ENCODE peak calls at places on chromosomes 6 and 20, in four cellular contexts. I, B, H and S are unnamed samples.

GRCh38 chr6:121963826-121964225 is 435.6 kb upstream of the HSF2 start:
- DNase-seq in H (no peak), I (no peak), B (no peak), S (no peak)

GRCh38 chr20:58743076-58743566 is 50.5 kb downstream of the NPEPL1 start:
- DNase-seq in H (no peak), B (no peak), I (no peak), S (no peak)

GRCh38 chr6:45718901-45719300 is 296.8 kb downstream of the CLIC5 start:
- DNase-seq in H (no peak), B (no peak), I (no peak), S (no peak)

GRCh38 chr6:95410168-95410567 is 167.2 kb upstream of the MANEA start:
- DNase-seq in B (no peak), I (no peak), H (no peak), S (no peak)

GRCh38 chr6:166822609-166823008 is 133.7 kb downstream of the RNASET2 start:
- DNase-seq in B (no peak), I (no peak), H (no peak), S (no peak)

GRCh38 chr6:53302678-53303360 is 45.9 kb downstream of the ELOVL5 start:
- DNase-seq in I (peak), H (peak), B (no peak), S (no peak)

GRCh38 chr6:89564752-89565427 is 73.7 kb downstream of the LYRM2 start:
- DNase-seq in I (peak), H (no peak), B (no peak), S (no peak)

GRCh38 chr6:2197177-2197671 is 48.2 kb downstream of the GMDS start:
- DNase-seq in B (no peak), H (no peak), I (no peak), S (no peak)

GRCh38 chr6:106520711-106521367 is 108.5 kb downstream of the RTN4IP1 start:
- DNase-seq in B (no peak), H (no peak), I (no peak), S (no peak)

GRCh38 chr6:43395822-43396221 is 26.4 kb upstream of the ZNF318 start:
- DNase-seq in H (no peak), I (no peak), B (no peak), S (no peak)

GRCh38 chr20:57122481-57123138 is 143.8 kb downstream of the BMP7 start:
- DNase-seq in H (no peak), I (no peak), B (no peak), S (no peak)

GRCh38 chr6:52126231-52126630 is 38.8 kb upstream of the PKHD1 start:
- DNase-seq in B (no peak), H (no peak), I (no peak), S (no peak)

GRCh38 chr6:42279144-42279781 is 61.6 kb upstream of the MRPS10 start:
- DNase-seq in B (no peak), I (no peak), H (no peak), S (no peak)

GRCh38 chr6:63589955-63590411 is 17.7 kb downstream of the LOC128125822 start:
- DNase-seq in B (no peak), H (no peak), I (no peak), S (no peak)

GRCh38 chr6:72552938-72553337 is 68.9 kb upstream of the KCNQ5 start:
- DNase-seq in H (no peak), I (no peak), B (no peak), S (no peak)

DNA sequence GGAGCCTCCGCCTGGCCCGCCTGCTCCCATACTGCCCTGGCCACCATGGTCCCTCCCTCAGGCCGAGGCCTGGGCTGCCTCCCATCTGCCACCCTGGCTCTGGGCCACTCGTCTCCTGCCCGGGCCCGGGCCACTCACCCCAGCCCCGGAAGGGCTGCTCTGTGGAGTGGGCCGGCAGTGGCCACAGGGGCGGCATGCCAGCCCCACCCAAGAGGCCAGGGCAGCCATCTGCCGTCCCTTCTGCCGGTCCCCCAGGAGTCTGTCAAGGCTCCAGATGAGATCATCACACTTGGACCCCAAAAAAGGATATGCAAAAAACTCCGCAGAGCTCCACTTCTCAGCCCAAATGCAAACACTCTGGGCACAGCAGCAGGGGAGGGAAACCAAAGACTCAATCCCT is 23.8 kb upstream of the TLDC2 start:
- DNase-seq in I (no peak), B (no peak), H (no peak), S (no peak)
- H3K4me3 ChIP-seq in I (no peak), B (no peak), H (no peak), S (no peak)

GRCh38 chr6:81999270-81999669 is 246.8 kb upstream of the TENT5A start:
- DNase-seq in H (no peak), B (no peak), I (no peak), S (no peak)

GRCh38 chr6:81996414-81996813 is 243.9 kb upstream of the TENT5A start:
- DNase-seq in I (no peak), B (no peak), H (no peak), S (peak)

GRCh38 chr6:81995548-81996289 is 243.2 kb upstream of the TENT5A start:
- DNase-seq in B (no peak), H (no peak), I (no peak), S (no peak)

GRCh38 chr6:81998432-81998831 is 246.0 kb upstream of the TENT5A start:
- DNase-seq in I (no peak), B (no peak), H (no peak), S (peak)

DNA sequence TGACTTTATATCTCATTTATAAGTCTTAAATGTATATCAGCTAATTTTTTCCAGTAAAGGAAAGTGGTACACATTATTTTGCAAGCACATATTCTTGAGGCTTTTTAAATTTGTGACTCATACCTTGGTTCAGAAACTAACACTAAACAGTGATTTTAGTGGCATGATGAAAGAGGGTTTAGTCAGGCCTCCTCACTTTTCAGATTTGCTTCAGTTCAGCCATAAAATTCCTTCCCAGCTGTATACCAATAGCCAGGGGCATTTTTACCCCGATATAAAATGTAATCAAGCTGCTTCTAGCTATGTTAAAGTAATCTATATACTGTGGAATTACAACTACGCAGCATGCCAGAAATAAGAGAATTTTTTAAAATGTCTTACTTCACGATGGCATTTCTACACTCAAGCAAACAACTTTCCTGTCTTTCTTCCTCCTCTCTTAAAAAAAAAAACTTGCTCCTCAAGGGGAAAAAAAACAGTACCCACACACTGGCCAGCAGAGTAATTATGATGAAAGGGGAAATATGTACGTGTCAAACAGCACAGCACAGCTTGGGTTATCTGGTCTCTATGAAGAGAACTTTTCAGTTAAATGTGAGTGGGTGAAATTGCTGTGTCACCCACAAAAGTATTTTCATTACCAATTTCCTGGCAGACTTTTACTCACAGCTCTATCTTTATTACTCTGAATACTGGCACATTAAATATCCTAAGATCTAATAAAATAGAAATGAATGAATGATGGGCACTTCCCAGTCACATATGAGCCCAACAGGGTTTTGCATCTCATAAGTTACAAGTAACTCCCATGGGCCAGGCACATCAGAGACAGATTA is 244.8 kb upstream of the TENT5A start:
- DNase-seq in I (peak), B (no peak), H (no peak), S (peak)
- TF ChIP-seq CTCF in I (no peak), B (no peak), H (no peak), S (no peak)

DNA sequence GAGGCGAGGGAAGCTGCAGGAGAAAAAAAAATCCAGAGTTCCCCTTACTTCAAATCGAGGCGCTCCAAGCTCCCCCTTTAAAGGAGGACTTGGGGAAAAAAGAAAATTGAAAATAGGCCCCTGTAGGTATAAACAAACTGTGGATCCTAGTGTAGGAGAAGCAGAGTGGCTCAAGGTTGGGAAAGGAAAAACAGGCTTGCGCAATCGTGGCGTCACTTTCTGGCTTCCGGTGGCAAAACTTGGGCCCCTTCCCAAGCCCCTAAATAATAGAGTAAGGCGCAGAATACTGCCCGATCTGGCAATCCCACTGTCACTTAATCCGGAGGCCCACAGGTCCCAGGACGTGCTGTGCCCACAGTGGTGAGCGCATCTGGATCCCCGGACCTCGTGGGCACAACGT is 8.0 kb downstream of the PAX1 start:
- DNase-seq in B (no peak), I (no peak), H (no peak), S (no peak)
- H3K4me3 ChIP-seq in B (no peak), I (no peak), H (no peak), S (no peak)

GRCh38 chr6:136526196-136526930 is 23.9 kb downstream of the MAP7 start:
- DNase-seq in B (no peak), H (no peak), I (no peak), S (no peak)
- TF ChIP-seq CTCF in B (no peak), H (peak), I (peak), S (peak)

GRCh38 chr20:48784273-48784641 is 43.5 kb downstream of the PREX1 start:
- DNase-seq in B (no peak), H (no peak), I (no peak), S (no peak)
- H3K4me3 ChIP-seq in B (no peak), H (no peak), I (no peak), S (no peak)

GRCh38 chr20:62894261-62894660 is 32.0 kb downstream of the DIDO1 start:
- DNase-seq in H (no peak), B (no peak), I (no peak), S (no peak)

GRCh38 chr20:62895539-62895938 is 30.8 kb downstream of the DIDO1 start:
- DNase-seq in B (no peak), H (no peak), I (no peak), S (no peak)

GRCh38 chr20:62897666-62898065 is 28.6 kb downstream of the DIDO1 start:
- DNase-seq in I (no peak), H (no peak), B (no peak), S (no peak)

GRCh38 chr20:62898093-62898964 is 28.0 kb downstream of the DIDO1 start:
- DNase-seq in B (no peak), H (no peak), I (no peak), S (no peak)

DNA sequence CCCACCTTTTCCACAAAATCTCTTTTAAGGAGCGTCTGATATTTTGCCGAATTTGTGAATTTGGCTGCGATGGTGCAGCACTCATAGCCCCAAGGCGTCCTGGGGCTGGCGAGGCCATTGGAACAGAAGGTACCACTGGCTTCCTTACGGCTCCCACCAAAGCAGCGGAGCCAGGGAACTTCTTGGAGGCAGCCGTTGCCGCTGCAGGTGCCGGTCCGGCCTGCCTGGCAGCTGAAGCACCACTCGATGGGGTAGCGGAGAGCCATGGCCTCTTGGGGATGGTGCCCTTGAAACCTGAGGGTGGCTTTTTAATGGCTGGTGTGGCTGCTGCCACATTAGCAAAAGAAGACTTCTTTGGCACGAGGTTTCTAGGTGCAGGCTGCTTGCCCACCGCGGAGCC is 29.8 kb downstream of the DIDO1 start:
- DNase-seq in H (no peak), I (no peak), B (no peak), S (no peak)
- TF ChIP-seq CTCF in H (no peak), I (no peak), B (no peak), S (no peak)

GRCh38 chr6:155171109-155171746 is 92.6 kb upstream of the CLDN20 start:
- DNase-seq in H (peak), B (no peak), I (peak), S (peak)
- H3K4me3 ChIP-seq in H (no peak), B (no peak), I (no peak), S (no peak)

GRCh38 chr6:82364087-82365010 is 732 bp downstream of the TPBG start:
- DNase-seq in H (no peak), B (peak), I (no peak), S (no peak)
- TF ChIP-seq CTCF in H (no peak), B (no peak), I (no peak), S (no peak)

GRCh38 chr6:144662812-144663211 is 377.7 kb downstream of the UTRN start:
- DNase-seq in B (no peak), I (no peak), H (no peak), S (no peak)

GRCh38 chr6:144659202-144659731 is 374.1 kb downstream of the UTRN start:
- DNase-seq in B (no peak), I (peak), H (no peak), S (no peak)

GRCh38 chr6:144661101-144661806 is 376.1 kb downstream of the UTRN start:
- DNase-seq in I (peak), H (no peak), B (no peak), S (no peak)

GRCh38 chr6:144659735-144660246 is 374.7 kb downstream of the UTRN start:
- DNase-seq in I (no peak), H (no peak), B (no peak), S (no peak)

DNA sequence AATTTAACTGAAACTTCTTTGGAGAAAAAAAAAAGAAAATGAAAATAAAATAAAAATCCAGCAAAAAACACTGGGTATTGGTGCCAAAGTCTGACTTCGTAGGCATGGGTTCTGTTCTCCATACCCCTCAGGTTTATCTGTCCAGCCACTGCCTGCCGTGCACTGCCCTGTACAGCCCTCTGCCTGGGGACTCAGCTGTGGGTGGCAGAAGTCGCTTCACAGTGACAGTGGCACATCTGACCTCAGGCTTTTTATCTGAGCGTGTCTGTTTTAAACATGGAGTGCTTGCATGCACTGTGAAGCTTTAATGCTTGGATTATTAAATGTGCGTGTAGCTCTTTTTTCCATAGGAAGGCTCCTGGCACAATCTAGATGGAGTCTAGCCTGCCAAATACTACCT is 375.4 kb downstream of the UTRN start:
- DNase-seq in I (no peak), H (no peak), B (no peak), S (no peak)
- H3K4me3 ChIP-seq in I (peak), H (no peak), B (peak), S (no peak)